ENCODE peak calls at places on chromosomes 11 and 22, in four cellular contexts. M is type B pancreatic cell, E is non-pigmented ciliary epithelial cell, Q is cardiac septum. L is an unnamed sample.

GRCh38 chr11:19658344-19658743 is 54.3 kb upstream of the NAV2 start:
- DNase-seq in M (no peak), Q (no peak), E (no peak), L (no peak)

GRCh38 chr11:56296877-56297276 is 4.8 kb upstream of the OR8H1 start:
- DNase-seq in E (no peak), Q (no peak), M (no peak), L (no peak)

GRCh38 chr11:122137081-122137793 is 21.2 kb upstream of the BLID start:
- DNase-seq in Q (no peak), E (peak), M (no peak), L (peak)

GRCh38 chr11:21798216-21798615 is 394.7 kb upstream of the ANO5 start:
- DNase-seq in Q (no peak), E (no peak), M (no peak), L (no peak)

GRCh38 chr22:45212992-45213751 is 27.5 kb downstream of the KIAA0930 start:
- DNase-seq in Q (no peak), E (no peak), M (no peak), L (peak)

GRCh38 chr22:36350751-36351594 is 36.8 kb downstream of the MYH9 start:
- DNase-seq in E (no peak), Q (no peak), M (no peak), L (peak)

GRCh38 chr11:27291302-27291889 is 71.6 kb downstream of the CCDC34 start:
- DNase-seq in M (no peak), Q (no peak), E (no peak), L (peak)

GRCh38 chr11:86194998-86195397 is 49.6 kb upstream of the EED start:
- DNase-seq in E (no peak), M (no peak), Q (no peak), L (no peak)

GRCh38 chr11:29272019-29272654 is 744.7 kb downstream of the KCNA4 start:
- DNase-seq in Q (no peak), M (no peak), E (no peak), L (peak)

GRCh38 chr11:112780351-112781043 is 180.7 kb upstream of the NCAM1 start:
- DNase-seq in Q (peak), E (no peak), M (no peak), L (peak)